ENCODE peak calls at places on chromosomes 2 and 18, in nine cellular contexts. N is COR-L47; E is left ventricle myocardium inferior; H is lower lobe of right lung; Z is tibial nerve; I is iPS-NIHi11; Y is substantia nigra; C is HAP-1; G is activated CD4-positive, alpha-beta T cell treated with anti-CD3 and anti-CD28 coated beads for 4 hours. V is an unnamed sample.

GRCh38 chr18:69399253-69399652 is 1.4 kb upstream of the DOK6 start:
- DNase-seq in N (no peak), E (no peak), H (no peak), Z (no peak), I (peak), Y (no peak), C (no peak), G (no peak), V (no peak)

GRCh38 chr2:164073053-164073757 is 337.4 kb upstream of the FIGN start:
- DNase-seq in N (peak), E (no peak), H (no peak), Z (no peak), I (no peak), Y (no peak), C (no peak), G (no peak), V (no peak)

GRCh38 chr2:138395565-138396306 is 105.8 kb upstream of the SPOPL start:
- DNase-seq in N (no peak), E (no peak), H (no peak), Z (no peak), I (no peak), Y (no peak), C (no peak), G (no peak), V (no peak)

GRCh38 chr2:2859732-2860131 is 517.9 kb downstream of the EIPR1 start:
- DNase-seq in N (no peak), E (no peak), H (no peak), Z (no peak), I (no peak), Y (no peak), C (no peak), G (no peak), V (no peak)

GRCh38 chr2:234257859-234258561 is 207.5 kb downstream of the SPP2 start:
- DNase-seq in N (peak), E (no peak), H (no peak), Z (peak), I (peak), Y (no peak), C (peak), G (peak), V (peak)

GRCh38 chr2:9644603-9645002 is 13.8 kb upstream of the YWHAQ start:
- DNase-seq in N (no peak), E (no peak), H (no peak), Z (no peak), I (no peak), Y (no peak), C (no peak), G (no peak), V (no peak)

GRCh38 chr2:180970052-180970451 is 10.4 kb upstream of the UBE2E3 start:
- DNase-seq in N (no peak), E (no peak), H (no peak), Z (no peak), I (no peak), Y (no peak), C (no peak), G (no peak), V (no peak)

GRCh38 chr2:105866439-105867170 is 121.9 kb downstream of the NCK2 start:
- DNase-seq in N (no peak), E (no peak), H (no peak), Z (no peak), I (no peak), Y (no peak), C (no peak), G (no peak), V (no peak)

GRCh38 chr2:189581354-189582139 is 961 bp upstream of the SLC40A1 start:
- DNase-seq in N (no peak), E (peak), H (peak), Z (no peak), I (peak), Y (no peak), C (no peak), G (no peak), V (peak)

GRCh38 chr2:96146151-96146880 is 1.1 kb upstream of the DUSP2 start:
- DNase-seq in N (no peak), E (peak), H (peak), Z (no peak), I (no peak), Y (no peak), C (no peak), G (peak), V (peak)

GRCh38 chr2:26704441-26704977 is 12.0 kb downstream of the KCNK3 start:
- DNase-seq in N (no peak), E (no peak), H (no peak), Z (no peak), I (no peak), Y (no peak), C (no peak), G (no peak), V (no peak)

GRCh38 chr2:10584242-10584753 is 105.5 kb downstream of the NOL10 start:
- DNase-seq in N (no peak), E (no peak), H (no peak), Z (no peak), I (no peak), Y (no peak), C (no peak), G (no peak), V (no peak)

GRCh38 chr18:43882358-43882757 is 605.1 kb upstream of the SYT4 start:
- DNase-seq in N (no peak), E (peak), H (no peak), Z (no peak), I (no peak), Y (no peak), C (no peak), G (no peak), V (no peak)

GRCh38 chr2:117963446-117963845 is 50.4 kb downstream of the CCDC93 start:
- DNase-seq in N (no peak), E (no peak), H (no peak), Z (no peak), I (no peak), Y (no peak), C (no peak), G (no peak), V (no peak)

GRCh38 chr2:134148843-134149472 is 104.9 kb upstream of the MGAT5 start:
- DNase-seq in N (no peak), E (no peak), H (no peak), Z (no peak), I (no peak), Y (no peak), C (no peak), G (no peak), V (no peak)

GRCh38 chr2:28702415-28702859 is 49.2 kb upstream of the PPP1CB start:
- DNase-seq in N (no peak), E (peak), H (no peak), Z (no peak), I (no peak), Y (no peak), C (no peak), G (no peak), V (no peak)

GRCh38 chr2:101374821-101375561 is 12.3 kb downstream of the CREG2 start:
- DNase-seq in N (no peak), E (no peak), H (no peak), Z (no peak), I (no peak), Y (no peak), C (no peak), G (no peak), V (no peak)

GRCh38 chr2:209425082-209426071 is 1.5 kb downstream of the MAP2 start:
- DNase-seq in N (peak), E (no peak), H (no peak), Z (no peak), I (peak), Y (no peak), C (peak), G (no peak), V (peak)